ENCODE peak calls at places on chromosomes 3 and 15, in seven cellular contexts. One of them, this sample, is unnamed.

GRCh38 chr3:117303446-117303845 is 593.9 kb downstream of the TUSC7 start:
- DNase-seq in heart right ventricle: no peak
- DNase-seq in foreskin fibroblast: no peak
- DNase-seq in neural progenitor cell: no peak
- DNase-seq in neuronal stem cell: no peak
- DNase-seq in mammary epithelial cell: no peak
- DNase-seq in lower leg skin: no peak
- DNase-seq in this sample: no peak

GRCh38 chr3:106678657-106679390 is 698.4 kb upstream of the CCDC54 start:
- DNase-seq in foreskin fibroblast: no peak
- DNase-seq in heart right ventricle: no peak
- DNase-seq in neural progenitor cell: no peak
- DNase-seq in mammary epithelial cell: no peak
- DNase-seq in lower leg skin: no peak
- DNase-seq in neuronal stem cell: no peak
- DNase-seq in this sample: no peak

GRCh38 chr15:27101982-27102381 is 131.0 kb downstream of the GABRG3 start:
- DNase-seq in mammary epithelial cell: no peak
- DNase-seq in heart right ventricle: no peak
- DNase-seq in neural progenitor cell: no peak
- DNase-seq in lower leg skin: no peak
- DNase-seq in foreskin fibroblast: no peak
- DNase-seq in neuronal stem cell: no peak
- DNase-seq in this sample: no peak

GRCh38 chr3:53709856-53710674 is 136.2 kb downstream of the CHDH start:
- DNase-seq in neural progenitor cell: peak; percentile 89
- DNase-seq in heart right ventricle: peak; percentile 58
- DNase-seq in neuronal stem cell: peak; percentile 71
- DNase-seq in foreskin fibroblast: peak; percentile 50
- DNase-seq in lower leg skin: peak; percentile 32
- DNase-seq in mammary epithelial cell: peak; percentile 21
- DNase-seq in this sample: peak; percentile 62

GRCh38 chr3:160448845-160449659 is 534 bp downstream of the TRIM59 start:
- DNase-seq in mammary epithelial cell: no peak
- DNase-seq in foreskin fibroblast: no peak
- DNase-seq in neural progenitor cell: peak; percentile 12
- DNase-seq in lower leg skin: no peak
- DNase-seq in heart right ventricle: peak; percentile 12
- DNase-seq in neuronal stem cell: peak; percentile 14
- DNase-seq in this sample: peak; percentile 53

GRCh38 chr15:87561641-87562040 is 694.9 kb downstream of the NTRK3 start:
- DNase-seq in heart right ventricle: no peak
- DNase-seq in neural progenitor cell: no peak
- DNase-seq in neuronal stem cell: no peak
- DNase-seq in foreskin fibroblast: no peak
- DNase-seq in mammary epithelial cell: no peak
- DNase-seq in lower leg skin: no peak
- DNase-seq in this sample: no peak

GRCh38 chr3:64225695-64226499 is 631 bp upstream of the PRICKLE2 start:
- DNase-seq in heart right ventricle: no peak
- DNase-seq in neuronal stem cell: no peak
- DNase-seq in mammary epithelial cell: peak; percentile 25
- DNase-seq in foreskin fibroblast: no peak
- DNase-seq in neural progenitor cell: no peak
- DNase-seq in lower leg skin: no peak
- DNase-seq in this sample: peak; percentile 52

GRCh38 chr3:136350132-136350531 is 100.0 kb downstream of the PCCB start:
- DNase-seq in neural progenitor cell: no peak
- DNase-seq in mammary epithelial cell: peak; percentile 83
- DNase-seq in heart right ventricle: no peak
- DNase-seq in foreskin fibroblast: peak; percentile 83
- DNase-seq in neuronal stem cell: no peak
- DNase-seq in lower leg skin: no peak
- DNase-seq in this sample: peak; percentile 95

GRCh38 chr3:115710799-115711198 is 87.5 kb downstream of the GAP43 start:
- DNase-seq in neural progenitor cell: no peak
- DNase-seq in lower leg skin: no peak
- DNase-seq in heart right ventricle: no peak
- DNase-seq in foreskin fibroblast: no peak
- DNase-seq in neuronal stem cell: no peak
- DNase-seq in mammary epithelial cell: no peak
- DNase-seq in this sample: no peak

GRCh38 chr3:52372822-52373504 is 56.8 kb downstream of the DNAH1 start:
- DNase-seq in heart right ventricle: peak; percentile 38
- DNase-seq in neuronal stem cell: peak; percentile 17
- DNase-seq in foreskin fibroblast: no peak
- DNase-seq in mammary epithelial cell: no peak
- DNase-seq in lower leg skin: no peak
- DNase-seq in neural progenitor cell: peak; percentile 67
- DNase-seq in this sample: no peak

GRCh38 chr15:101325263-101326025 is 30.4 kb upstream of the SNRPA1 start:
- DNase-seq in neural progenitor cell: no peak
- DNase-seq in lower leg skin: no peak
- DNase-seq in neuronal stem cell: no peak
- DNase-seq in heart right ventricle: no peak
- DNase-seq in mammary epithelial cell: no peak
- DNase-seq in foreskin fibroblast: no peak
- DNase-seq in this sample: no peak

GRCh38 chr3:18098960-18099587 is 326.1 kb downstream of the SATB1 start:
- DNase-seq in neuronal stem cell: no peak
- DNase-seq in heart right ventricle: no peak
- DNase-seq in lower leg skin: no peak
- DNase-seq in neural progenitor cell: no peak
- DNase-seq in foreskin fibroblast: peak; percentile 92
- DNase-seq in mammary epithelial cell: peak; percentile 95
- DNase-seq in this sample: peak; percentile 18

GRCh38 chr3:182325213-182325941 is 467.9 kb upstream of the ATP11B start:
- DNase-seq in mammary epithelial cell: peak; percentile 17
- DNase-seq in heart right ventricle: no peak
- DNase-seq in lower leg skin: no peak
- DNase-seq in neuronal stem cell: no peak
- DNase-seq in neural progenitor cell: no peak
- DNase-seq in foreskin fibroblast: no peak
- DNase-seq in this sample: no peak

GRCh38 chr15:81754078-81754477 is 291.7 kb downstream of the MEX3B start:
- DNase-seq in heart right ventricle: no peak
- DNase-seq in lower leg skin: no peak
- DNase-seq in mammary epithelial cell: no peak
- DNase-seq in foreskin fibroblast: no peak
- DNase-seq in neuronal stem cell: no peak
- DNase-seq in neural progenitor cell: no peak
- DNase-seq in this sample: no peak

DNA sequence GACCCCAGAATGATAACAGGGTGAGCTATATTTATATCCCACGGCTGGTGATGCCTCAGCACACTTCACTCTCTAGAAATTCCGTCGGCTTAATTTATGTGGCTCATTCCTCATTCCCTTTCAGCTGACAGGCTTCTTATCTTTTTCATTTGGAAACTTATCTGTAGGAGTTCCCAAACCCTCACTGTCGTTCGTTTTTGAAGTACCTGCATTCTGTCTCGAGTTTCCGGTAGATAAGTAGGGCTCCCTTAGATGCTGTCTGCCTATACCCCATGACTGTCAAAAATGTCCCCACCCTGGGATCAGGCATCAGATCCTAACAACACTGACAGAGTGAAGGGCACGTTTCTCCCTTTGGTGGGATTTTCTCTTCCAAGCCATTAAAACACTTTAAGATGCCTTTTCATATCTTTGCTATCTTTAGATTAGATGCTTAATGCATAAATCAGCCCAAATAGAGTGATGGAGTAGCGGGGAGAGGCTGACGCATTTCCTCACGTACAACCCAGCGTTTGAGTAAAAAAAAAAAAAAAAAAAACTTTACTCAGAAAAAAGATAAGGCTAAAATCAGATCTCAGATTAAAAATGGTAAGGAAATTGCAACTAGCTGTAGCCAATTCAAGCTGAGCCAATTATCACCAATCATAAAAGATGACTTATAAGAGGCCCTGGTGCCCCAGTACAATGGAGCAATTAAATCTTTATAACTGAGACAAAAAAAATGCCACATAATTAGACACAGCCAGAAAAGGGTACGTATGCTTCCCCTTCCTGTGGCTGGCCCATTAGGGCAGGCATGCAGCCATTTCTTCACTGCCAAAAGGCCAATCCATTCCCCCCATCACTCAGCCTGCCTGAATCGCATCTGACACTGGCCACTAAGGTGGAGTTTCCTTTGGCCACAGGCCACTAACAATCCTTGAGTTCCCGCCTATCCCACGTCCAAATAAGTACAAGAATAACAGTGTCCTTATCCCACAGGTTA is 45.1 kb downstream of the RFTN1 start:
- DNase-seq in lower leg skin: no peak
- DNase-seq in mammary epithelial cell: no peak
- DNase-seq in foreskin fibroblast: no peak
- DNase-seq in heart right ventricle: peak; percentile 36
- DNase-seq in neural progenitor cell: no peak
- DNase-seq in neuronal stem cell: no peak
- DNase-seq in this sample: peak; percentile 56
- H3K4me3 ChIP-seq in lower leg skin: no peak overlapping the region
- H3K4me3 ChIP-seq in mammary epithelial cell: no peak overlapping the region
- H3K4me3 ChIP-seq in foreskin fibroblast: no peak overlapping the region
- H3K4me3 ChIP-seq in heart right ventricle: no peak overlapping the region
- H3K4me3 ChIP-seq in neural progenitor cell: no peak overlapping the region
- H3K4me3 ChIP-seq in neuronal stem cell: no peak overlapping the region
- H3K4me3 ChIP-seq in this sample: no peak overlapping the region

GRCh38 chr3:13934315-13934714 is 54.4 kb upstream of the WNT7A start:
- DNase-seq in mammary epithelial cell: no peak
- DNase-seq in heart right ventricle: no peak
- DNase-seq in neuronal stem cell: no peak
- DNase-seq in foreskin fibroblast: no peak
- DNase-seq in lower leg skin: no peak
- DNase-seq in neural progenitor cell: no peak
- DNase-seq in this sample: no peak

GRCh38 chr3:13931172-13931571 is 51.3 kb upstream of the WNT7A start:
- DNase-seq in heart right ventricle: no peak
- DNase-seq in lower leg skin: no peak
- DNase-seq in mammary epithelial cell: no peak
- DNase-seq in foreskin fibroblast: no peak
- DNase-seq in neuronal stem cell: no peak
- DNase-seq in neural progenitor cell: no peak
- DNase-seq in this sample: no peak

GRCh38 chr3:13934813-13935212 is 54.9 kb upstream of the WNT7A start:
- DNase-seq in neuronal stem cell: no peak
- DNase-seq in lower leg skin: no peak
- DNase-seq in mammary epithelial cell: no peak
- DNase-seq in neural progenitor cell: no peak
- DNase-seq in foreskin fibroblast: no peak
- DNase-seq in heart right ventricle: no peak
- DNase-seq in this sample: no peak

GRCh38 chr3:13935494-13936094 is 55.7 kb upstream of the WNT7A start:
- DNase-seq in foreskin fibroblast: no peak
- DNase-seq in neural progenitor cell: no peak
- DNase-seq in lower leg skin: no peak
- DNase-seq in neuronal stem cell: no peak
- DNase-seq in mammary epithelial cell: no peak
- DNase-seq in heart right ventricle: no peak
- DNase-seq in this sample: no peak

DNA sequence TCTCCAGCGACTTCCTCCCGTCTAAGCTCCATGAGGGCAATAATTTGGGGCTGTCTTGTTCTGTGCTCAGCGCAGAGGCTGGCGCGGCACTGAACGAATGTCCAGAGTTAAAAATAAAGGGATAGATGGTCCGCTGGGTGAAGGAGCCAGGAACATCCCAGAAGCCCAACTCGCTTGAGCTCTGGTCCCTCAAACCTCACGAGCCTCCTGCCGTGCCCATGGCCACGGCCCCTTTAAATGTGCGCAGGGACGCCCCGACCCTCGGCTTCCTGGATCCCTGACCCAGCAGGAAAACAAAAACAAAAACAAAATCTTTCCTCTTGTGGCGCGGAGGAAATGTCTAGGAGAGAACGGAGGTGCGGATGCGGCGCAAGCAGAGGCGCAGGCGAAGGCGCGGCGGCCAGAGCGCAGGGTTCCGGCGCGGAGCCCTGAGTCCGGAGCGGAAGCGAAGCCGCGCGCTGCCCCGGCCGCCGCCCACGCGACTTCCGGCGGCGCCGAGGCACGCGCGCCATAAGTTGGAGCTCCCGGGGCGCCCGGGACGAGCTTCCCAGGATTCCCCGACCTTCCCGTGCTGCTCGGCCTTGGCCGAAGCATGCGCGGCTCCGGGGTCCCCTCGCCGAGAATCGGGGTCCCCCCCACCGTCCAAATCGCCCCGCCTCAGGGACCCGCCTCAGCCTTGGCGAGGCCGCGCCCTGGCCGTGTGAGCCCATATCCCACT is 52.9 kb upstream of the WNT7A start:
- DNase-seq in neural progenitor cell: no peak
- DNase-seq in heart right ventricle: no peak
- DNase-seq in lower leg skin: no peak
- DNase-seq in neuronal stem cell: no peak
- DNase-seq in foreskin fibroblast: no peak
- DNase-seq in mammary epithelial cell: peak; percentile 6
- DNase-seq in this sample: no peak
- H3K4me3 ChIP-seq in neural progenitor cell: no peak overlapping the region
- H3K4me3 ChIP-seq in heart right ventricle: peak overlapping the region; percentile 56
- H3K4me3 ChIP-seq in lower leg skin: no peak overlapping the region
- H3K4me3 ChIP-seq in neuronal stem cell: no peak overlapping the region
- H3K4me3 ChIP-seq in foreskin fibroblast: peak overlapping the region; percentile 36
- H3K4me3 ChIP-seq in mammary epithelial cell: no peak overlapping the region
- H3K4me3 ChIP-seq in this sample: peak overlapping the region; percentile 38

GRCh38 chr15:74364936-74365618 is 2.4 kb downstream of the CYP11A1 start:
- DNase-seq in neural progenitor cell: no peak
- DNase-seq in mammary epithelial cell: no peak
- DNase-seq in heart right ventricle: no peak
- DNase-seq in foreskin fibroblast: no peak
- DNase-seq in lower leg skin: no peak
- DNase-seq in neuronal stem cell: no peak
- DNase-seq in this sample: no peak
- H3K4me3 ChIP-seq in neural progenitor cell: peak overlapping the region; percentile 59
- H3K4me3 ChIP-seq in mammary epithelial cell: no peak overlapping the region
- H3K4me3 ChIP-seq in heart right ventricle: peak overlapping the region; percentile 64
- H3K4me3 ChIP-seq in foreskin fibroblast: peak overlapping the region; percentile 56
- H3K4me3 ChIP-seq in lower leg skin: no peak overlapping the region
- H3K4me3 ChIP-seq in neuronal stem cell: no peak overlapping the region
- H3K4me3 ChIP-seq in this sample: peak overlapping the region; percentile 60

GRCh38 chr3:149534671-149535394 is 60.3 kb downstream of the TM4SF4 start:
- DNase-seq in mammary epithelial cell: peak; percentile 47
- DNase-seq in heart right ventricle: no peak
- DNase-seq in neural progenitor cell: no peak
- DNase-seq in lower leg skin: no peak
- DNase-seq in neuronal stem cell: no peak
- DNase-seq in foreskin fibroblast: no peak
- DNase-seq in this sample: peak; percentile 63

GRCh38 chr3:149534082-149534481 is 59.6 kb downstream of the TM4SF4 start:
- DNase-seq in lower leg skin: no peak
- DNase-seq in foreskin fibroblast: no peak
- DNase-seq in neuronal stem cell: no peak
- DNase-seq in mammary epithelial cell: no peak
- DNase-seq in heart right ventricle: no peak
- DNase-seq in neural progenitor cell: no peak
- DNase-seq in this sample: no peak

GRCh38 chr3:149535395-149535685 is 60.8 kb downstream of the TM4SF4 start:
- DNase-seq in heart right ventricle: no peak
- DNase-seq in mammary epithelial cell: no peak
- DNase-seq in neuronal stem cell: no peak
- DNase-seq in foreskin fibroblast: no peak
- DNase-seq in neural progenitor cell: no peak
- DNase-seq in lower leg skin: no peak
- DNase-seq in this sample: peak; percentile 22

GRCh38 chr3:149538371-149538770 is 63.9 kb downstream of the TM4SF4 start:
- DNase-seq in mammary epithelial cell: no peak
- DNase-seq in foreskin fibroblast: no peak
- DNase-seq in neuronal stem cell: no peak
- DNase-seq in heart right ventricle: no peak
- DNase-seq in neural progenitor cell: no peak
- DNase-seq in lower leg skin: no peak
- DNase-seq in this sample: no peak

GRCh38 chr3:149536429-149536828 is 61.9 kb downstream of the TM4SF4 start:
- DNase-seq in mammary epithelial cell: no peak
- DNase-seq in heart right ventricle: peak; percentile 78
- DNase-seq in neuronal stem cell: peak; percentile 63
- DNase-seq in foreskin fibroblast: no peak
- DNase-seq in neural progenitor cell: peak; percentile 81
- DNase-seq in lower leg skin: no peak
- DNase-seq in this sample: peak; percentile 44
- H3K4me3 ChIP-seq in mammary epithelial cell: no peak overlapping the region
- H3K4me3 ChIP-seq in heart right ventricle: peak overlapping the region; percentile 9
- H3K4me3 ChIP-seq in neuronal stem cell: no peak overlapping the region
- H3K4me3 ChIP-seq in foreskin fibroblast: no peak overlapping the region
- H3K4me3 ChIP-seq in neural progenitor cell: peak overlapping the region; percentile 9
- H3K4me3 ChIP-seq in lower leg skin: no peak overlapping the region
- H3K4me3 ChIP-seq in this sample: no peak overlapping the region

This sample was measured in fibroblast of villous mesenchyme.